ENCODE peak calls at places on chromosomes 5 and 9, in six cellular contexts. A is A549, J is mucosa of descending colon, L is tibial artery, U is heart right ventricle, X is suprapubic skin. Q is an unnamed sample.

GRCh38 chr5:164876793-164877192 is 1371.4 kb downstream of the MAT2B start:
- DNase-seq in A (no peak), J (no peak), L (no peak), U (no peak), X (no peak), Q (no peak)

GRCh38 chr5:175609504-175609903 is 48.4 kb upstream of the HRH2 start:
- DNase-seq in A (no peak), J (no peak), L (no peak), U (no peak), X (no peak), Q (no peak)

GRCh38 chr9:70588381-70588780 is 173.9 kb upstream of the KLF9 start:
- DNase-seq in A (no peak), J (no peak), L (no peak), U (no peak), X (no peak), Q (no peak)

GRCh38 chr5:150460781-150461180 is 11.2 kb upstream of the RPS14 start:
- DNase-seq in A (no peak), J (no peak), L (no peak), U (no peak), X (no peak), Q (no peak)

GRCh38 chr5:51027276-51027675 is 356.0 kb upstream of the ISL1 start:
- DNase-seq in A (no peak), J (no peak), L (no peak), U (no peak), X (no peak), Q (no peak)

GRCh38 chr5:1320436-1321344 is 24.2 kb downstream of the CLPTM1L start:
- DNase-seq in A (no peak), J (no peak), L (no peak), U (no peak), X (peak; percentile 40), Q (no peak)

GRCh38 chr5:53430618-53431252 is 49.7 kb upstream of the FST start:
- DNase-seq in A (no peak), J (no peak), L (no peak), U (no peak), X (no peak), Q (peak; percentile 53)

GRCh38 chr5:180607861-180608571 is 16.7 kb upstream of the SCGB3A1 start:
- DNase-seq in A (no peak), J (peak; percentile 10), L (no peak), U (no peak), X (no peak), Q (no peak)

GRCh38 chr9:73135394-73135793 is 16.3 kb upstream of the ANXA1 start:
- DNase-seq in A (no peak), J (no peak), L (no peak), U (no peak), X (no peak), Q (no peak)

GRCh38 chr9:88011005-88011766 is 36.9 kb upstream of the CDK20 start:
- DNase-seq in A (peak; percentile 43), J (no peak), L (no peak), U (no peak), X (no peak), Q (no peak)

DNA sequence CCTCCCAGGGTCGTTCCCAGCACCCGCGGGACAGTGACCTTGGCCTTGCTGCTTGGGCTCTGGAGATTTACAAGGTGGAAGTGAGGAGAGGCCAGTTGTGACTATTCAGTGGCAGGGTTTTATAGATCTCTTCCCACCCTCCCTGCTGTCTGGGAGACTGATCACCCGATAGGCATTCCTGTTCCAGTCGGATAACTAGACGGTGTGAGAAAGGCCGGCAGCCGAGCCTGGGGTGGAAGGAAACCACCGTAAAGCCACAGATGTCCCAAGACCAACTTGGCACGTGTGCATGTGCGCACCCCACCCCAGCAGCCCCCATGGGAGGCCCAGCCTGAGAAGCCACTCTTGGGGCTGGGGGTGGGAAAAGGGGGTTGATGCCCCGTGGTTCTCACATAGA is 225.9 kb downstream of the FANCC start:
- DNase-seq in A (no peak), J (no peak), L (peak; percentile 71), U (no peak), X (no peak), Q (peak; percentile 87)
- H3K4me1 ChIP-seq in A (peaks cover 76% of the 10 kb centered on the region), J (peaks cover 42% of the 10 kb centered on the region), L (peaks cover 100% of the 10 kb centered on the region), U (peaks cover 96% of the 10 kb centered on the region), X (peaks cover 69% of the 10 kb centered on the region), Q (peaks cover 96% of the 10 kb centered on the region)

DNA sequence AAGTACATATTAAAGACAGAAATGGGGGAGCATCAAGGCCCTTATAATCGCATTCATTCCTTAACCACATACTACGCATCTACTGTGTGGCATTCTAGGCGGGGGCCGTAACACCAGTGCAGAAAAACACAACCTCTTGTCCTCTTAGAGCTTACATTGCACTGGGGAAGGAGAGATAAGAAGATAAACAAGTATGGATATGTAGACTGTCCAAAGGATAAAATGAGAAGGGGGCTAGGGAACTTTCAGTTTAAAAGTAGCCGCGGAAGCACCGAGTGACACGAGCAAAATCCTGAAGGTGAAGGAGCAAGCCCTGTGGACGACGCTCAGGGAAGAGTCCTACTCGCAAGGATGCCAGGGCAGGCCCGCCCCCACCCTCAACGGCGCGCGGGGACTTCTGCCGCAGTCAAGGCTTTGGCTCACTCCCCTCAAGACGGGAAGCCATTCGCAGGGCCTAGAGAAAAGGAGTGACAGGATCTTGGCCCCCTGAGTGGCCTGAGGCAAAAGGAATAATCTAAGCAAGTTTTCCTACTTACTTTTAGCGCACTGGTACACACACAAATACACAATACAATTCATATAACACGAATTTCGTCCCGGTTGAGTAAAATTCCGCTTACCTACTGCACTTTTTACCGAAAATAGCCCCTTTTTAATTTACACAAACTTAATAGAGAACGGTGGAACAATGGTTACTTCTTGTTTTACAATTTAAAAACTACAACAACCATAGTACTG is 1.3 kb upstream of the NIPBL start:
- DNase-seq in A (no peak), J (peak; percentile 70), L (peak; percentile 72), U (peak; percentile 52), X (peak; percentile 77), Q (peak; percentile 72)
- H3K4me1 ChIP-seq in A (peaks cover 29% of the 10 kb centered on the region), J (peaks cover 18% of the 10 kb centered on the region), L (peaks cover 37% of the 10 kb centered on the region), U (peaks cover 43% of the 10 kb centered on the region), X (peaks cover 48% of the 10 kb centered on the region), Q (peaks cover 6% of the 10 kb centered on the region)

DNA sequence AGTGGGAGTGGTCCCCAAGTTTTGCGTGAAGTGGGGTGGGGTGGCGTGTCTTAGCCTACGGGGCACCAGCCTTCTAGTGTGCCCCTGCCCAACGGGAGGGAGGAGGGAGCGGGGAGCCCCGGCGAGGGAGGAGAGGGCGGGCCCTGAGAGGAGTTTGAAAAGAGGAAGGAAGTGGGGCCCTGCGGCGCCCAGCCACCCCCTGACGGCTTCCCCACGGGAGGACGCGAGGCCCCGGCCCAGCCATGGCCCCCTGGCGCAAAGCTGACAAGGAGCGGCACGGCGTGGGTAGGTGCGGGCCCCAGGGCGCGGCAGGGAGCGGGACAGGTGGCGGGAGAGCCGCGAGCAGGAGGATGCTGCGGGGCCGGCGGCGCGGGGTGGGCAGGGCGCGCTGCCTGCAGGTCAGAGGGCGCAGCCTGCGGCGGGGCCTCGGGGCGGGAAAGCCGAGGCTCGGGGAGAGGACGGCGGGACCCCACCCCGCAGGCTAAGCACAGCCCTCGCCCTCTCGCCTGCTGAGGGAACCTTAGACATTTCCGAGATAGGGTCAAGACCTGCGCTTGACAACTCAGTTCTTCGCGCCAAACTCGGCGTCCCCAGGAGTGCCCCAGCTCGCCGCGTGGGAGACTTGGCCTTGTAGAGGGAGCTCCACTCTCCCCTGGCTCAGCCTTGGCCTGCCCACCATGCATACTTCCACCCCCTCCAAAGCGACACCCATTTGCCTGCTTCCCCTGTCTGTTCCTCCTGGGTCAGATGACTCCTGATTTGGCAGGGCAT is at the start of gene DOCK2:
- DNase-seq in A (no peak), J (peak; percentile 88), L (peak; percentile 73), U (peak; percentile 66), X (peak; percentile 71), Q (no peak)
- H3K4me1 ChIP-seq in A (peaks cover 7% of the 10 kb centered on the region), J (no peaks in the 10 kb centered on the region), L (peaks cover 7% of the 10 kb centered on the region), U (no peaks in the 10 kb centered on the region), X (peaks cover 12% of the 10 kb centered on the region), Q (no peaks in the 10 kb centered on the region)

GRCh38 chr5:10704949-10705621 is 55.9 kb downstream of the DAP start:
- DNase-seq in A (no peak), J (no peak), L (no peak), U (no peak), X (no peak), Q (no peak)

GRCh38 chr5:10707198-10708187 is 53.5 kb downstream of the DAP start:
- DNase-seq in A (no peak), J (no peak), L (no peak), U (no peak), X (no peak), Q (peak; percentile 42)

GRCh38 chr5:10706326-10706725 is 54.7 kb downstream of the DAP start:
- DNase-seq in A (no peak), J (no peak), L (no peak), U (no peak), X (no peak), Q (no peak)

GRCh38 chr5:10703676-10704075 is 57.4 kb downstream of the DAP start:
- DNase-seq in A (no peak), J (peak; percentile 82), L (no peak), U (no peak), X (no peak), Q (no peak)

GRCh38 chr5:10705736-10706135 is 55.3 kb downstream of the DAP start:
- DNase-seq in A (no peak), J (no peak), L (no peak), U (no peak), X (no peak), Q (no peak)
- H3K4me1 ChIP-seq in A (peaks cover 24% of the 10 kb centered on the region), J (peaks cover 19% of the 10 kb centered on the region), L (peaks cover 25% of the 10 kb centered on the region), U (peaks cover 54% of the 10 kb centered on the region), X (peaks cover 36% of the 10 kb centered on the region), Q (peaks cover 74% of the 10 kb centered on the region)

GRCh38 chr9:133877967-133878366 is 114.2 kb downstream of the VAV2 start:
- DNase-seq in A (no peak), J (no peak), L (no peak), U (no peak), X (no peak), Q (no peak)
- H3K4me1 ChIP-seq in A (peaks cover 53% of the 10 kb centered on the region), J (no peaks in the 10 kb centered on the region), L (no peaks in the 10 kb centered on the region), U (no peaks in the 10 kb centered on the region), X (peaks cover 63% of the 10 kb centered on the region), Q (peaks cover 45% of the 10 kb centered on the region)

GRCh38 chr5:173323799-173324114 is 4.5 kb downstream of the STC2 start:
- DNase-seq in A (no peak), J (no peak), L (no peak), U (no peak), X (no peak), Q (peak; percentile 90)
- H3K4me1 ChIP-seq in A (peaks cover 8% of the 10 kb centered on the region), J (peaks cover 20% of the 10 kb centered on the region), L (peaks cover 46% of the 10 kb centered on the region), U (peaks cover 90% of the 10 kb centered on the region), X (peaks cover 52% of the 10 kb centered on the region), Q (peaks cover 61% of the 10 kb centered on the region)

GRCh38 chr5:125198270-125198974 is 452.0 kb upstream of the ZNF608 start:
- DNase-seq in A (no peak), J (no peak), L (no peak), U (peak; percentile 51), X (peak; percentile 74), Q (peak; percentile 70)
- H3K4me1 ChIP-seq in A (no peaks in the 10 kb centered on the region), J (peaks cover 4% of the 10 kb centered on the region), L (peaks cover 13% of the 10 kb centered on the region), U (peaks cover 33% of the 10 kb centered on the region), X (peaks cover 9% of the 10 kb centered on the region), Q (no peaks in the 10 kb centered on the region)

GRCh38 chr5:136031713-136032112 is 2.9 kb downstream of the TGFBI start:
- DNase-seq in A (no peak), J (no peak), L (no peak), U (no peak), X (no peak), Q (no peak)
- H3K4me1 ChIP-seq in A (peaks cover 79% of the 10 kb centered on the region), J (peaks cover 11% of the 10 kb centered on the region), L (peaks cover 91% of the 10 kb centered on the region), U (peaks cover 81% of the 10 kb centered on the region), X (peaks cover 74% of the 10 kb centered on the region), Q (peaks cover 60% of the 10 kb centered on the region)

Q was measured in SJSA1.